ENCODE peak calls at places on chromosomes 13 and 19, in seven cellular contexts. One of them, this sample, is unnamed.
A peak's percentile ranks its signal among the peaks of the same experiment; 100 is the strongest.

GRCh38 chr13:88153353-88153752 is 482.2 kb downstream of the SLITRK5 start:
- DNase-seq in germinal center: no peak
- DNase-seq in SHP77 treated with DMSO at 0.1 percent for 48 hours: no peak
- DNase-seq in AG09319: no peak
- DNase-seq in skeletal muscle cell: no peak
- DNase-seq in activated naive CD8-positive, alpha-beta T cell treated with anti-CD3 and anti-CD28 coated beads, Interleukin-2, amount 50 U/mL, for 24 hours: no peak
- DNase-seq in stimulated activated naive CD4-positive, alpha-beta T cell: no peak
- DNase-seq in this sample: no peak

GRCh38 chr13:46629811-46630413 is 76.9 kb downstream of the LRCH1 start:
- DNase-seq in AG09319: no peak
- DNase-seq in SHP77 treated with DMSO at 0.1 percent for 48 hours: no peak
- DNase-seq in skeletal muscle cell: no peak
- DNase-seq in germinal center: no peak
- DNase-seq in stimulated activated naive CD4-positive, alpha-beta T cell: no peak
- DNase-seq in activated naive CD8-positive, alpha-beta T cell treated with anti-CD3 and anti-CD28 coated beads, Interleukin-2, amount 50 U/mL, for 24 hours: no peak
- DNase-seq in this sample: no peak

GRCh38 chr13:90416519-90416918 is 931.0 kb upstream of the MIR17HG start:
- DNase-seq in AG09319: no peak
- DNase-seq in skeletal muscle cell: peak; percentile 84
- DNase-seq in stimulated activated naive CD4-positive, alpha-beta T cell: no peak
- DNase-seq in germinal center: no peak
- DNase-seq in SHP77 treated with DMSO at 0.1 percent for 48 hours: no peak
- DNase-seq in activated naive CD8-positive, alpha-beta T cell treated with anti-CD3 and anti-CD28 coated beads, Interleukin-2, amount 50 U/mL, for 24 hours: no peak
- DNase-seq in this sample: no peak

GRCh38 chr13:107205318-107206112 is 637.6 kb upstream of the ARGLU1 start:
- DNase-seq in germinal center: peak; percentile 55
- DNase-seq in skeletal muscle cell: no peak
- DNase-seq in AG09319: no peak
- DNase-seq in SHP77 treated with DMSO at 0.1 percent for 48 hours: peak; percentile 64
- DNase-seq in stimulated activated naive CD4-positive, alpha-beta T cell: peak; percentile 55
- DNase-seq in activated naive CD8-positive, alpha-beta T cell treated with anti-CD3 and anti-CD28 coated beads, Interleukin-2, amount 50 U/mL, for 24 hours: peak; percentile 72
- DNase-seq in this sample: peak; percentile 68

GRCh38 chr13:71751074-71751473 is 115.9 kb downstream of the DACH1 start:
- DNase-seq in stimulated activated naive CD4-positive, alpha-beta T cell: no peak
- DNase-seq in skeletal muscle cell: no peak
- DNase-seq in SHP77 treated with DMSO at 0.1 percent for 48 hours: peak; percentile 31
- DNase-seq in AG09319: no peak
- DNase-seq in germinal center: no peak
- DNase-seq in activated naive CD8-positive, alpha-beta T cell treated with anti-CD3 and anti-CD28 coated beads, Interleukin-2, amount 50 U/mL, for 24 hours: no peak
- DNase-seq in this sample: no peak

GRCh38 chr19:38537071-38537847 is 80.5 kb downstream of the MAP4K1 start:
- DNase-seq in germinal center: no peak
- DNase-seq in skeletal muscle cell: no peak
- DNase-seq in activated naive CD8-positive, alpha-beta T cell treated with anti-CD3 and anti-CD28 coated beads, Interleukin-2, amount 50 U/mL, for 24 hours: no peak
- DNase-seq in SHP77 treated with DMSO at 0.1 percent for 48 hours: no peak
- DNase-seq in stimulated activated naive CD4-positive, alpha-beta T cell: no peak
- DNase-seq in AG09319: no peak
- DNase-seq in this sample: no peak

GRCh38 chr19:47891923-47892666 is 6.0 kb upstream of the SULT2A1 start:
- DNase-seq in skeletal muscle cell: no peak
- DNase-seq in SHP77 treated with DMSO at 0.1 percent for 48 hours: no peak
- DNase-seq in stimulated activated naive CD4-positive, alpha-beta T cell: no peak
- DNase-seq in AG09319: no peak
- DNase-seq in activated naive CD8-positive, alpha-beta T cell treated with anti-CD3 and anti-CD28 coated beads, Interleukin-2, amount 50 U/mL, for 24 hours: no peak
- DNase-seq in germinal center: no peak
- DNase-seq in this sample: no peak

GRCh38 chr19:49129238-49129583 is 9.9 kb downstream of the PPFIA3 start:
- DNase-seq in germinal center: no peak
- DNase-seq in SHP77 treated with DMSO at 0.1 percent for 48 hours: peak; percentile 61
- DNase-seq in stimulated activated naive CD4-positive, alpha-beta T cell: no peak
- DNase-seq in AG09319: no peak
- DNase-seq in activated naive CD8-positive, alpha-beta T cell treated with anti-CD3 and anti-CD28 coated beads, Interleukin-2, amount 50 U/mL, for 24 hours: no peak
- DNase-seq in skeletal muscle cell: no peak
- DNase-seq in this sample: peak; percentile 20

GRCh38 chr13:33931397-33931987 is 113.5 kb downstream of the RFC3 start:
- DNase-seq in SHP77 treated with DMSO at 0.1 percent for 48 hours: peak; percentile 46
- DNase-seq in AG09319: no peak
- DNase-seq in skeletal muscle cell: no peak
- DNase-seq in germinal center: peak; percentile 13
- DNase-seq in stimulated activated naive CD4-positive, alpha-beta T cell: no peak
- DNase-seq in activated naive CD8-positive, alpha-beta T cell treated with anti-CD3 and anti-CD28 coated beads, Interleukin-2, amount 50 U/mL, for 24 hours: no peak
- DNase-seq in this sample: peak; percentile 27

GRCh38 chr13:76884167-76884566 is 2.0 kb downstream of the KCTD12 start:
- DNase-seq in activated naive CD8-positive, alpha-beta T cell treated with anti-CD3 and anti-CD28 coated beads, Interleukin-2, amount 50 U/mL, for 24 hours: no peak
- DNase-seq in SHP77 treated with DMSO at 0.1 percent for 48 hours: peak; percentile 51
- DNase-seq in AG09319: no peak
- DNase-seq in germinal center: peak; percentile 26
- DNase-seq in skeletal muscle cell: no peak
- DNase-seq in stimulated activated naive CD4-positive, alpha-beta T cell: peak; percentile 26
- DNase-seq in this sample: peak; percentile 27

GRCh38 chr19:2034729-2035589 is 16.1 kb downstream of the MKNK2 start:
- DNase-seq in stimulated activated naive CD4-positive, alpha-beta T cell: peak; percentile 57
- DNase-seq in skeletal muscle cell: no peak
- DNase-seq in SHP77 treated with DMSO at 0.1 percent for 48 hours: peak; percentile 84
- DNase-seq in activated naive CD8-positive, alpha-beta T cell treated with anti-CD3 and anti-CD28 coated beads, Interleukin-2, amount 50 U/mL, for 24 hours: peak; percentile 70
- DNase-seq in germinal center: peak; percentile 74
- DNase-seq in AG09319: no peak
- DNase-seq in this sample: peak; percentile 68

GRCh38 chr19:18062043-18062442 is 24.7 kb downstream of the IL12RB1 start:
- DNase-seq in activated naive CD8-positive, alpha-beta T cell treated with anti-CD3 and anti-CD28 coated beads, Interleukin-2, amount 50 U/mL, for 24 hours: no peak
- DNase-seq in SHP77 treated with DMSO at 0.1 percent for 48 hours: no peak
- DNase-seq in germinal center: no peak
- DNase-seq in AG09319: no peak
- DNase-seq in stimulated activated naive CD4-positive, alpha-beta T cell: no peak
- DNase-seq in skeletal muscle cell: no peak
- DNase-seq in this sample: no peak

GRCh38 chr19:6660930-6661329 is 9.0 kb downstream of the TNFSF14 start:
- DNase-seq in germinal center: no peak
- DNase-seq in skeletal muscle cell: no peak
- DNase-seq in stimulated activated naive CD4-positive, alpha-beta T cell: no peak
- DNase-seq in SHP77 treated with DMSO at 0.1 percent for 48 hours: no peak
- DNase-seq in AG09319: no peak
- DNase-seq in activated naive CD8-positive, alpha-beta T cell treated with anti-CD3 and anti-CD28 coated beads, Interleukin-2, amount 50 U/mL, for 24 hours: no peak
- DNase-seq in this sample: no peak

GRCh38 chr13:22483276-22483675 is 697.5 kb upstream of the SGCG start:
- DNase-seq in SHP77 treated with DMSO at 0.1 percent for 48 hours: no peak
- DNase-seq in germinal center: no peak
- DNase-seq in stimulated activated naive CD4-positive, alpha-beta T cell: no peak
- DNase-seq in AG09319: no peak
- DNase-seq in skeletal muscle cell: no peak
- DNase-seq in activated naive CD8-positive, alpha-beta T cell treated with anti-CD3 and anti-CD28 coated beads, Interleukin-2, amount 50 U/mL, for 24 hours: no peak
- DNase-seq in this sample: no peak

GRCh38 chr19:46990998-46991676 is 28.5 kb upstream of the NPAS1 start:
- DNase-seq in activated naive CD8-positive, alpha-beta T cell treated with anti-CD3 and anti-CD28 coated beads, Interleukin-2, amount 50 U/mL, for 24 hours: peak; percentile 76
- DNase-seq in AG09319: peak; percentile 75
- DNase-seq in germinal center: peak; percentile 30
- DNase-seq in stimulated activated naive CD4-positive, alpha-beta T cell: peak; percentile 20
- DNase-seq in skeletal muscle cell: no peak
- DNase-seq in SHP77 treated with DMSO at 0.1 percent for 48 hours: peak; percentile 60
- DNase-seq in this sample: peak; percentile 63

GRCh38 chr13:111384441-111385181 is 64.2 kb downstream of the TEX29 start:
- DNase-seq in SHP77 treated with DMSO at 0.1 percent for 48 hours: no peak
- DNase-seq in skeletal muscle cell: no peak
- DNase-seq in stimulated activated naive CD4-positive, alpha-beta T cell: peak; percentile 73
- DNase-seq in activated naive CD8-positive, alpha-beta T cell treated with anti-CD3 and anti-CD28 coated beads, Interleukin-2, amount 50 U/mL, for 24 hours: peak; percentile 11
- DNase-seq in germinal center: no peak
- DNase-seq in AG09319: no peak
- DNase-seq in this sample: peak; percentile 66

GRCh38 chr13:31162151-31163008 is 676 bp upstream of the HSPH1 start:
- DNase-seq in stimulated activated naive CD4-positive, alpha-beta T cell: peak; percentile 100
- DNase-seq in activated naive CD8-positive, alpha-beta T cell treated with anti-CD3 and anti-CD28 coated beads, Interleukin-2, amount 50 U/mL, for 24 hours: peak; percentile 91
- DNase-seq in germinal center: peak; percentile 91
- DNase-seq in skeletal muscle cell: peak; percentile 97
- DNase-seq in SHP77 treated with DMSO at 0.1 percent for 48 hours: peak; percentile 96
- DNase-seq in AG09319: peak; percentile 94
- DNase-seq in this sample: peak; percentile 98

GRCh38 chr13:64716936-64717335 is 2513.2 kb downstream of the PCDH9 start:
- DNase-seq in AG09319: no peak
- DNase-seq in stimulated activated naive CD4-positive, alpha-beta T cell: no peak
- DNase-seq in germinal center: no peak
- DNase-seq in activated naive CD8-positive, alpha-beta T cell treated with anti-CD3 and anti-CD28 coated beads, Interleukin-2, amount 50 U/mL, for 24 hours: no peak
- DNase-seq in skeletal muscle cell: no peak
- DNase-seq in SHP77 treated with DMSO at 0.1 percent for 48 hours: no peak
- DNase-seq in this sample: no peak

GRCh38 chr19:42064432-42064831 is 5.6 kb downstream of the GRIK5 start:
- DNase-seq in stimulated activated naive CD4-positive, alpha-beta T cell: no peak
- DNase-seq in germinal center: no peak
- DNase-seq in activated naive CD8-positive, alpha-beta T cell treated with anti-CD3 and anti-CD28 coated beads, Interleukin-2, amount 50 U/mL, for 24 hours: no peak
- DNase-seq in skeletal muscle cell: no peak
- DNase-seq in AG09319: no peak
- DNase-seq in SHP77 treated with DMSO at 0.1 percent for 48 hours: no peak
- DNase-seq in this sample: no peak

GRCh38 chr13:113768018-113768905 is 9.2 kb downstream of the TMEM255B start:
- DNase-seq in SHP77 treated with DMSO at 0.1 percent for 48 hours: no peak
- DNase-seq in skeletal muscle cell: no peak
- DNase-seq in germinal center: no peak
- DNase-seq in AG09319: no peak
- DNase-seq in stimulated activated naive CD4-positive, alpha-beta T cell: no peak
- DNase-seq in activated naive CD8-positive, alpha-beta T cell treated with anti-CD3 and anti-CD28 coated beads, Interleukin-2, amount 50 U/mL, for 24 hours: no peak
- DNase-seq in this sample: no peak

GRCh38 chr19:2051771-2052704 is 994 bp upstream of the MKNK2 start:
- DNase-seq in germinal center: no peak
- DNase-seq in SHP77 treated with DMSO at 0.1 percent for 48 hours: no peak
- DNase-seq in AG09319: no peak
- DNase-seq in skeletal muscle cell: no peak
- DNase-seq in stimulated activated naive CD4-positive, alpha-beta T cell: peak; percentile 54
- DNase-seq in activated naive CD8-positive, alpha-beta T cell treated with anti-CD3 and anti-CD28 coated beads, Interleukin-2, amount 50 U/mL, for 24 hours: peak; percentile 62
- DNase-seq in this sample: peak; percentile 72

GRCh38 chr13:21668665-21669599 is 1.9 kb upstream of the FGF9 start:
- DNase-seq in AG09319: no peak
- DNase-seq in skeletal muscle cell: no peak
- DNase-seq in activated naive CD8-positive, alpha-beta T cell treated with anti-CD3 and anti-CD28 coated beads, Interleukin-2, amount 50 U/mL, for 24 hours: peak; percentile 41
- DNase-seq in SHP77 treated with DMSO at 0.1 percent for 48 hours: peak; percentile 19
- DNase-seq in stimulated activated naive CD4-positive, alpha-beta T cell: peak; percentile 55
- DNase-seq in germinal center: peak; percentile 41
- DNase-seq in this sample: peak; percentile 66

GRCh38 chr13:76438050-76438449 is 448.2 kb downstream of the KCTD12 start:
- DNase-seq in skeletal muscle cell: no peak
- DNase-seq in stimulated activated naive CD4-positive, alpha-beta T cell: no peak
- DNase-seq in SHP77 treated with DMSO at 0.1 percent for 48 hours: no peak
- DNase-seq in germinal center: no peak
- DNase-seq in activated naive CD8-positive, alpha-beta T cell treated with anti-CD3 and anti-CD28 coated beads, Interleukin-2, amount 50 U/mL, for 24 hours: no peak
- DNase-seq in AG09319: no peak
- DNase-seq in this sample: no peak

GRCh38 chr13:28574617-28575142 is 79.8 kb upstream of the FLT1 start:
- DNase-seq in skeletal muscle cell: peak; percentile 94
- DNase-seq in stimulated activated naive CD4-positive, alpha-beta T cell: no peak
- DNase-seq in AG09319: peak; percentile 45
- DNase-seq in SHP77 treated with DMSO at 0.1 percent for 48 hours: no peak
- DNase-seq in germinal center: peak; percentile 42
- DNase-seq in activated naive CD8-positive, alpha-beta T cell treated with anti-CD3 and anti-CD28 coated beads, Interleukin-2, amount 50 U/mL, for 24 hours: peak; percentile 13
- DNase-seq in this sample: peak; percentile 22

GRCh38 chr19:43809762-43810696 is 7.8 kb upstream of the LYPD5 start:
- DNase-seq in SHP77 treated with DMSO at 0.1 percent for 48 hours: peak; percentile 55
- DNase-seq in germinal center: peak; percentile 27
- DNase-seq in skeletal muscle cell: no peak
- DNase-seq in activated naive CD8-positive, alpha-beta T cell treated with anti-CD3 and anti-CD28 coated beads, Interleukin-2, amount 50 U/mL, for 24 hours: no peak
- DNase-seq in AG09319: peak; percentile 23
- DNase-seq in stimulated activated naive CD4-positive, alpha-beta T cell: peak; percentile 49
- DNase-seq in this sample: no peak

GRCh38 chr13:44874176-44874575 is 115.1 kb downstream of the NUFIP1 start:
- DNase-seq in germinal center: no peak
- DNase-seq in SHP77 treated with DMSO at 0.1 percent for 48 hours: no peak
- DNase-seq in AG09319: no peak
- DNase-seq in activated naive CD8-positive, alpha-beta T cell treated with anti-CD3 and anti-CD28 coated beads, Interleukin-2, amount 50 U/mL, for 24 hours: no peak
- DNase-seq in stimulated activated naive CD4-positive, alpha-beta T cell: no peak
- DNase-seq in skeletal muscle cell: no peak
- DNase-seq in this sample: no peak

GRCh38 chr13:83350569-83350968 is 531.7 kb downstream of the SLITRK1 start:
- DNase-seq in stimulated activated naive CD4-positive, alpha-beta T cell: no peak
- DNase-seq in germinal center: no peak
- DNase-seq in skeletal muscle cell: peak; percentile 3
- DNase-seq in SHP77 treated with DMSO at 0.1 percent for 48 hours: no peak
- DNase-seq in activated naive CD8-positive, alpha-beta T cell treated with anti-CD3 and anti-CD28 coated beads, Interleukin-2, amount 50 U/mL, for 24 hours: no peak
- DNase-seq in AG09319: no peak
- DNase-seq in this sample: no peak

GRCh38 chr13:51148952-51149573 is 38.0 kb upstream of the C13orf42 start:
- DNase-seq in germinal center: no peak
- DNase-seq in AG09319: peak; percentile 20
- DNase-seq in stimulated activated naive CD4-positive, alpha-beta T cell: no peak
- DNase-seq in SHP77 treated with DMSO at 0.1 percent for 48 hours: peak; percentile 6
- DNase-seq in skeletal muscle cell: peak; percentile 21
- DNase-seq in activated naive CD8-positive, alpha-beta T cell treated with anti-CD3 and anti-CD28 coated beads, Interleukin-2, amount 50 U/mL, for 24 hours: no peak
- DNase-seq in this sample: no peak

GRCh38 chr13:80400164-80400767 is 59.3 kb upstream of the SPRY2 start:
- DNase-seq in AG09319: no peak
- DNase-seq in activated naive CD8-positive, alpha-beta T cell treated with anti-CD3 and anti-CD28 coated beads, Interleukin-2, amount 50 U/mL, for 24 hours: no peak
- DNase-seq in SHP77 treated with DMSO at 0.1 percent for 48 hours: no peak
- DNase-seq in skeletal muscle cell: no peak
- DNase-seq in stimulated activated naive CD4-positive, alpha-beta T cell: no peak
- DNase-seq in germinal center: no peak
- DNase-seq in this sample: no peak

GRCh38 chr19:28619842-28620429 is 593.0 kb downstream of the UQCRFS1 start:
- DNase-seq in SHP77 treated with DMSO at 0.1 percent for 48 hours: no peak
- DNase-seq in activated naive CD8-positive, alpha-beta T cell treated with anti-CD3 and anti-CD28 coated beads, Interleukin-2, amount 50 U/mL, for 24 hours: no peak
- DNase-seq in germinal center: no peak
- DNase-seq in AG09319: no peak
- DNase-seq in skeletal muscle cell: no peak
- DNase-seq in stimulated activated naive CD4-positive, alpha-beta T cell: no peak
- DNase-seq in this sample: no peak

GRCh38 chr13:27792393-27793218 is at the start of gene GSX1:
- DNase-seq in SHP77 treated with DMSO at 0.1 percent for 48 hours: no peak
- DNase-seq in activated naive CD8-positive, alpha-beta T cell treated with anti-CD3 and anti-CD28 coated beads, Interleukin-2, amount 50 U/mL, for 24 hours: peak; percentile 54
- DNase-seq in AG09319: no peak
- DNase-seq in skeletal muscle cell: peak; percentile 25
- DNase-seq in stimulated activated naive CD4-positive, alpha-beta T cell: peak; percentile 46
- DNase-seq in germinal center: peak; percentile 44
- DNase-seq in this sample: peak; percentile 70

GRCh38 chr19:39398297-39398864 is 7.2 kb downstream of the MED29 start:
- DNase-seq in activated naive CD8-positive, alpha-beta T cell treated with anti-CD3 and anti-CD28 coated beads, Interleukin-2, amount 50 U/mL, for 24 hours: peak; percentile 70
- DNase-seq in skeletal muscle cell: peak; percentile 53
- DNase-seq in stimulated activated naive CD4-positive, alpha-beta T cell: no peak
- DNase-seq in SHP77 treated with DMSO at 0.1 percent for 48 hours: no peak
- DNase-seq in AG09319: peak; percentile 81
- DNase-seq in germinal center: no peak
- DNase-seq in this sample: peak; percentile 69

GRCh38 chr13:100550433-100550832 is 38.2 kb downstream of the GGACT start:
- DNase-seq in skeletal muscle cell: peak; percentile 30
- DNase-seq in germinal center: no peak
- DNase-seq in stimulated activated naive CD4-positive, alpha-beta T cell: no peak
- DNase-seq in SHP77 treated with DMSO at 0.1 percent for 48 hours: no peak
- DNase-seq in activated naive CD8-positive, alpha-beta T cell treated with anti-CD3 and anti-CD28 coated beads, Interleukin-2, amount 50 U/mL, for 24 hours: no peak
- DNase-seq in AG09319: peak; percentile 63
- DNase-seq in this sample: no peak

GRCh38 chr19:51060973-51061372 is 3.9 kb downstream of the KLK13 start:
- DNase-seq in stimulated activated naive CD4-positive, alpha-beta T cell: no peak
- DNase-seq in SHP77 treated with DMSO at 0.1 percent for 48 hours: no peak
- DNase-seq in AG09319: no peak
- DNase-seq in activated naive CD8-positive, alpha-beta T cell treated with anti-CD3 and anti-CD28 coated beads, Interleukin-2, amount 50 U/mL, for 24 hours: no peak
- DNase-seq in germinal center: no peak
- DNase-seq in skeletal muscle cell: no peak
- DNase-seq in this sample: no peak

This sample was measured in activated CD8-positive, alpha-beta T cell treated with anti-CD3 and anti-CD28 coated beads, Interleukin-2, amount 10 ng/mL, durations not matched to agents 7 days and 5 days.